ENCODE peak calls at places on chromosomes 6 and 20, in nine cellular contexts. R is fibroblast of the aortic adventitia, Q is left cardiac atrium, T is right cardiac atrium, W is AG20443, F is Caki2, H is GM12892, B is lower leg skin, D is anterior cingulate cortex. X is an unnamed sample.
A peak's percentile ranks its signal among the peaks of the same experiment; 100 is the strongest.

GRCh38 chr6:111469543-111469942 is 13.5 kb downstream of the REV3L start:
- DNase-seq in B (no peak), T (no peak), F (no peak), D (peak; percentile 28), H (no peak), W (no peak), R (no peak), Q (no peak), X (no peak)

GRCh38 chr6:104787305-104787704 is 72.4 kb downstream of the HACE1 start:
- DNase-seq in W (no peak), B (no peak), F (no peak), T (no peak), H (no peak), Q (no peak), R (no peak), D (no peak), X (no peak)

GRCh38 chr6:39093167-39093708 is 21.7 kb downstream of the SAYSD1 start:
- DNase-seq in B (no peak), D (no peak), W (no peak), Q (no peak), H (no peak), R (no peak), F (no peak), T (no peak), X (no peak)

GRCh38 chr6:140858381-140858971 is 1274.2 kb upstream of the GJE1 start:
- DNase-seq in R (peak; percentile 13), T (no peak), D (no peak), W (no peak), B (no peak), H (no peak), F (peak; percentile 66), Q (no peak), X (no peak)

GRCh38 chr6:85193339-85193738 is 256.5 kb upstream of the NT5E start:
- DNase-seq in Q (no peak), R (no peak), T (no peak), D (no peak), W (no peak), F (no peak), B (no peak), H (no peak), X (no peak)

GRCh38 chr6:54847799-54848597 is 1.4 kb downstream of the FAM83B start:
- DNase-seq in B (peak; percentile 47), H (no peak), Q (no peak), D (no peak), T (no peak), R (peak; percentile 6), F (no peak), W (peak; percentile 23), X (no peak)

GRCh38 chr6:105051941-105052471 is 95.1 kb downstream of the LIN28B start:
- DNase-seq in T (no peak), D (no peak), R (peak; percentile 26), F (no peak), B (no peak), W (no peak), H (no peak), Q (no peak), X (no peak)

GRCh38 chr20:44092551-44093248 is 94.3 kb downstream of the JPH2 start:
- DNase-seq in Q (no peak), R (peak; percentile 69), F (peak; percentile 33), T (no peak), D (no peak), H (no peak), B (no peak), W (peak; percentile 42), X (peak; percentile 51)

GRCh38 chr6:42507901-42508300 is 55.9 kb upstream of the UBR2 start:
- DNase-seq in T (no peak), H (no peak), F (no peak), W (peak; percentile 21), B (no peak), D (no peak), Q (no peak), R (peak; percentile 19), X (no peak)

GRCh38 chr20:17610566-17611289 is 40.9 kb downstream of the DSTN start:
- DNase-seq in T (peak; percentile 34), B (peak; percentile 63), D (no peak), Q (peak; percentile 27), H (no peak), F (no peak), W (peak; percentile 11), R (no peak), X (no peak)

GRCh38 chr6:21586760-21587181 is 6.8 kb upstream of the SOX4 start:
- DNase-seq in R (no peak), W (no peak), T (no peak), H (no peak), Q (peak; percentile 46), B (no peak), F (no peak), D (no peak), X (no peak)

GRCh38 chr6:105402090-105402980 is 547 bp downstream of the PREP start:
- DNase-seq in R (peak; percentile 55), Q (no peak), B (peak; percentile 19), F (peak; percentile 57), H (no peak), T (no peak), D (no peak), W (peak; percentile 44), X (peak; percentile 19)

GRCh38 chr6:28082939-28083338 is 2.6 kb downstream of the ZNF165 start:
- DNase-seq in H (no peak), R (no peak), T (no peak), W (no peak), B (no peak), F (no peak), Q (no peak), D (no peak), X (no peak)

GRCh38 chr6:16756660-16757270 is 4.5 kb downstream of the ATXN1 start:
- DNase-seq in F (no peak), H (no peak), R (no peak), Q (no peak), D (no peak), T (no peak), W (no peak), B (no peak), X (no peak)

GRCh38 chr20:24132246-24132645 is 143.7 kb upstream of the GGTLC1 start:
- DNase-seq in R (peak; percentile 30), T (no peak), B (no peak), Q (no peak), F (no peak), H (no peak), D (no peak), W (no peak), X (no peak)

GRCh38 chr20:44832724-44833123 is 22.4 kb upstream of the RIMS4 start:
- DNase-seq in W (peak; percentile 22), T (no peak), Q (no peak), D (no peak), R (peak; percentile 40), H (no peak), B (no peak), F (no peak), X (no peak)

GRCh38 chr6:121305957-121306607 is 28.2 kb downstream of the TBC1D32 start:
- DNase-seq in Q (no peak), H (no peak), D (no peak), F (peak; percentile 4), T (no peak), B (no peak), W (no peak), R (peak; percentile 48), X (peak; percentile 28)

GRCh38 chr20:39674842-39675241 is 712.7 kb downstream of the DHX35 start:
- DNase-seq in T (no peak), W (no peak), H (no peak), B (no peak), R (no peak), D (no peak), Q (no peak), F (no peak), X (no peak)

GRCh38 chr20:44134897-44135810 is 51.8 kb downstream of the JPH2 start:
- DNase-seq in F (no peak), R (no peak), T (no peak), H (no peak), Q (no peak), D (no peak), W (no peak), B (no peak), X (no peak)

GRCh38 chr6:19342616-19343015 is 494.6 kb upstream of the ID4 start:
- DNase-seq in D (no peak), B (no peak), Q (no peak), T (no peak), W (no peak), R (peak; percentile 28), F (no peak), H (no peak), X (no peak)

GRCh38 chr6:10837009-10837691 is 1.2 kb downstream of the MAK start:
- DNase-seq in T (peak; percentile 50), D (no peak), B (no peak), R (peak; percentile 12), F (peak; percentile 47), H (peak; percentile 5), Q (peak; percentile 45), W (peak; percentile 58), X (no peak)

GRCh38 chr20:21509079-21509596 is 4.7 kb downstream of the NKX2-2 start:
- DNase-seq in F (no peak), B (no peak), R (no peak), T (no peak), H (no peak), D (no peak), W (no peak), Q (no peak), X (no peak)

GRCh38 chr20:36162272-36162966 is 7.9 kb downstream of the EPB41L1 start:
- DNase-seq in B (no peak), W (peak; percentile 43), D (no peak), T (peak; percentile 33), H (no peak), Q (peak; percentile 45), R (peak; percentile 45), F (no peak), X (peak; percentile 62)

GRCh38 chr20:35791823-35792222 is 20.0 kb downstream of the PHF20 start:
- DNase-seq in H (no peak), D (no peak), F (peak; percentile 22), R (peak; percentile 74), T (no peak), W (peak; percentile 73), Q (no peak), B (no peak), X (no peak)

GRCh38 chr20:49573900-49574416 is 6.0 kb upstream of the PTGIS start:
- DNase-seq in B (no peak), H (no peak), T (peak; percentile 55), F (peak; percentile 60), R (peak; percentile 94), D (no peak), W (peak; percentile 87), Q (peak; percentile 60), X (no peak)

GRCh38 chr20:43755390-43755789 is 28.6 kb upstream of the GTSF1L start:
- DNase-seq in H (no peak), F (no peak), R (peak; percentile 64), W (peak; percentile 54), T (no peak), B (no peak), Q (no peak), D (no peak), X (no peak)

GRCh38 chr20:59351148-59352040 is 51.0 kb downstream of the EDN3 start:
- DNase-seq in Q (no peak), T (no peak), F (peak; percentile 78), H (no peak), D (no peak), B (no peak), W (no peak), R (no peak), X (no peak)

GRCh38 chr20:40536866-40537265 is 152.2 kb downstream of the MAFB start:
- DNase-seq in F (no peak), B (peak; percentile 21), W (peak; percentile 43), D (no peak), T (no peak), H (no peak), Q (no peak), R (peak; percentile 6), X (no peak)

GRCh38 chr20:50110141-50111047 is 2.6 kb downstream of the UBE2V1 start:
- DNase-seq in B (no peak), T (no peak), H (no peak), R (no peak), W (no peak), Q (no peak), F (no peak), D (no peak), X (no peak)

GRCh38 chr20:63136296-63136695 is 79.6 kb downstream of the YTHDF1 start:
- DNase-seq in F (no peak), R (no peak), Q (peak; percentile 18), D (no peak), T (peak; percentile 1), W (no peak), B (no peak), H (no peak), X (no peak)

GRCh38 chr6:53352360-53352759 is 3.6 kb upstream of the ELOVL5 start:
- DNase-seq in W (no peak), T (no peak), R (no peak), F (no peak), D (no peak), H (no peak), B (no peak), Q (no peak), X (no peak)